ENCODE peak calls at places on chromosome 14, in seven cellular contexts. G is SK-N-SH, S is HCT116, R is GM12878, A is K562, Y is H1, U is HepG2. P is an unnamed sample.
A peak's percentile ranks its signal among the peaks of the same experiment; 100 is the strongest.

GRCh38 chr14:20652996-20653975 is 11.8 kb upstream of the OR6S1 start:
- DNase-seq in G (no peak), S (peak; percentile 91), R (peak; percentile 45), A (peak; percentile 27), Y (peak; percentile 94), U (peak; percentile 32), P (no peak)

GRCh38 chr14:60649815-60650381 is 621 bp upstream of the SIX1 start:
- DNase-seq in G (no peak), S (no peak), R (no peak), A (no peak), Y (no peak), U (no peak), P (peak; percentile 37)

GRCh38 chr14:89041245-89041585 is 216.8 kb downstream of the TTC8 start:
- DNase-seq in G (peak; percentile 69), S (peak; percentile 27), R (no peak), A (no peak), Y (no peak), U (peak; percentile 93), P (peak; percentile 52)

GRCh38 chr14:76977793-76978730 is 50.4 kb downstream of the IRF2BPL start:
- DNase-seq in G (peak; percentile 47), S (no peak), R (peak; percentile 81), A (peak; percentile 67), Y (peak; percentile 48), U (peak; percentile 52), P (no peak)

GRCh38 chr14:78752789-78753188 is 582.6 kb downstream of the NRXN3 start:
- DNase-seq in G (no peak), S (no peak), R (no peak), A (no peak), Y (no peak), U (no peak), P (no peak)

GRCh38 chr14:55846852-55847471 is 267.0 kb downstream of the KTN1 start:
- DNase-seq in G (no peak), S (no peak), R (no peak), A (no peak), Y (no peak), U (no peak), P (no peak)

GRCh38 chr14:84825481-84825880 is 704.5 kb upstream of the FLRT2 start:
- DNase-seq in G (no peak), S (no peak), R (no peak), A (no peak), Y (no peak), U (no peak), P (no peak)

GRCh38 chr14:90576581-90576980 is 179.8 kb downstream of the CALM1 start:
- DNase-seq in G (no peak), S (no peak), R (no peak), A (no peak), Y (no peak), U (no peak), P (no peak)

GRCh38 chr14:33184587-33184986 is 245.9 kb downstream of the NPAS3 start:
- DNase-seq in G (peak; percentile 12), S (no peak), R (no peak), A (no peak), Y (no peak), U (no peak), P (no peak)

GRCh38 chr14:32692441-32692840 is 246.2 kb upstream of the NPAS3 start:
- DNase-seq in G (no peak), S (no peak), R (no peak), A (no peak), Y (no peak), U (no peak), P (no peak)

GRCh38 chr14:23124337-23124954 is 5.4 kb upstream of the CEBPE start:
- DNase-seq in G (no peak), S (no peak), R (no peak), A (no peak), Y (no peak), U (no peak), P (no peak)

GRCh38 chr14:23120405-23121251 is 1.6 kb upstream of the CEBPE start:
- DNase-seq in G (peak; percentile 92), S (peak; percentile 73), R (peak; percentile 60), A (peak; percentile 88), Y (peak; percentile 89), U (peak; percentile 93), P (peak; percentile 81)

GRCh38 chr14:23123419-23123818 is 4.4 kb upstream of the CEBPE start:
- DNase-seq in G (peak; percentile 57), S (no peak), R (no peak), A (peak; percentile 89), Y (no peak), U (no peak), P (peak; percentile 59)

GRCh38 chr14:23121401-23121800 is 2.3 kb upstream of the CEBPE start:
- DNase-seq in G (no peak), S (no peak), R (no peak), A (no peak), Y (no peak), U (no peak), P (no peak)

GRCh38 chr14:23122086-23122485 is 3.0 kb upstream of the CEBPE start:
- DNase-seq in G (no peak), S (no peak), R (no peak), A (no peak), Y (no peak), U (no peak), P (no peak)
- TF ChIP-seq JUND in G (no peak), S (no peak), R (no peak), A (no peak), Y (no peak), U (no peak), P (no peak)

DNA sequence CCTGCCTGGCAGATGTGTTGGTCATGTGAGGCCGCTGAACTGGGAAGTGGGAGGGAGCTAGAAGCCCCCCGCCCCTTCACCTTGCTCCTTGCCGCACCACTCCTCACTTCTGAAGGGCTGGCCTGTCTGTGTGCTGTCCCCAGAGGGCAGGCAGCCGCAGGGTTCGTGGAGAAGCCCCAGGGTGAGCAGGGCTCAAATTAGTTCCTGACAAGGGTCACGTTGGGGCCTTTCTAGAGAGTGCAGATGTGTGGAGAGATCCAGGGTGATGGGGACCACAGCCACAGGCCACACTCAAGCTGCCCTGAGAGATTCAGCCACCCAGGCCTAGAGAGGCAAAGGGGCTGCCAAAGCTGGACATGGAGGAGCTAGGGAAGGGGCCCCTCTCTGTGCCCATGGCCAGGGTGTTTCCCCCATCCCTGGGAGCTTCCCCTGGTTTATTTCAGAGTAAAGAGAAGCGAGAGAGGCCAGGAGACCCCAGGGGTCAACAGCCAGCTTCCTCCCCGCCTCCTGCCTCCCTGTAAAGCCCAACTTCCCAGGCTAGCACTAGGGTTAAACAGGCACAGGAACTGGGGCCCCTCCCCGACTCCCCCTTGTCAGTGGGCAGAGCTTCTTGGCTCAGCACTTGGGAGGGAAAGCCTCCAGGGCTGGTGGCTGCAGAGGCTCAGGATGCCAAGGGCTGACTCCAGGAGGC is 16.2 kb downstream of the SLC25A29 start:
- DNase-seq in G (peak; percentile 47), S (no peak), R (no peak), A (no peak), Y (peak; percentile 52), U (no peak), P (no peak)
- TF ChIP-seq JUND in G (no peak), S (no peak), R (no peak), A (no peak), Y (no peak), U (no peak), P (no peak)

GRCh38 chr14:35420036-35420811 is 15.7 kb upstream of the NFKBIA start:
- DNase-seq in G (peak; percentile 32), S (no peak), R (no peak), A (no peak), Y (no peak), U (no peak), P (no peak)
- TF ChIP-seq JUND in G (no peak), S (no peak), R (no peak), A (no peak), Y (no peak), U (no peak), P (no peak)

GRCh38 chr14:52678591-52678990 is 16.8 kb downstream of the ERO1A start:
- DNase-seq in G (peak; percentile 14), S (no peak), R (no peak), A (peak; percentile 22), Y (no peak), U (peak; percentile 39), P (no peak)
- TF ChIP-seq JUND in G (no peak), S (no peak), R (no peak), A (no peak), Y (no peak), U (no peak), P (no peak)

DNA sequence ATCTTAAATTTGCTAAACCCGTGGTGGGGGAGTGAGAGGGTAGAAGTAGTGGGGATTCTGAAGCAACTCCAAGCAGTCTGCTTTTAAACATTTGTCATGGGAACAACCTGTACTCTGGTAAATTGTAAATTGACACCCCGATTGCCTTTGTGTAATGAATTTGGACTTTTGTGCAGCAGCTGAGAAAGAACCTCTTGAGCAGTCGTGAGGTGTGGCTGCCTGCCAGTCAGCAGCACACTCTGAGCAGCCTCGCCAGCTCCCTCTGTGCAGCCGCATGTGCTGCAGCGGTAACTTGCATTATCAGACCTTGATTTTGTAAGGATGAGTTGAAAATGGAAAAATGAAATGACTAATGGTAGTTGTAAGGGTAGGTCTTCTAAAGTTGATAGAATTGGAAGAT is 74.3 kb downstream of the SUSD6 start:
- DNase-seq in G (no peak), S (no peak), R (no peak), A (no peak), Y (no peak), U (peak; percentile 62), P (no peak)
- TF ChIP-seq JUND in G (no peak), S (no peak), R (no peak), A (no peak), Y (no peak), U (no peak), P (no peak)

GRCh38 chr14:21860172-21860571 is 186.6 kb upstream of the OR4E1 start:
- DNase-seq in G (peak; percentile 5), S (peak; percentile 22), R (no peak), A (peak; percentile 13), Y (peak; percentile 67), U (peak; percentile 30), P (no peak)
- TF ChIP-seq JUND in G (no peak), S (no peak), R (no peak), A (no peak), Y (no peak), U (no peak), P (no peak)

GRCh38 chr14:75315143-75315542 is 36.5 kb downstream of the FOS start:
- DNase-seq in G (peak; percentile 45), S (no peak), R (no peak), A (no peak), Y (no peak), U (no peak), P (no peak)
- TF ChIP-seq JUND in G (no peak), S (no peak), R (no peak), A (no peak), Y (no peak), U (no peak), P (no peak)

DNA sequence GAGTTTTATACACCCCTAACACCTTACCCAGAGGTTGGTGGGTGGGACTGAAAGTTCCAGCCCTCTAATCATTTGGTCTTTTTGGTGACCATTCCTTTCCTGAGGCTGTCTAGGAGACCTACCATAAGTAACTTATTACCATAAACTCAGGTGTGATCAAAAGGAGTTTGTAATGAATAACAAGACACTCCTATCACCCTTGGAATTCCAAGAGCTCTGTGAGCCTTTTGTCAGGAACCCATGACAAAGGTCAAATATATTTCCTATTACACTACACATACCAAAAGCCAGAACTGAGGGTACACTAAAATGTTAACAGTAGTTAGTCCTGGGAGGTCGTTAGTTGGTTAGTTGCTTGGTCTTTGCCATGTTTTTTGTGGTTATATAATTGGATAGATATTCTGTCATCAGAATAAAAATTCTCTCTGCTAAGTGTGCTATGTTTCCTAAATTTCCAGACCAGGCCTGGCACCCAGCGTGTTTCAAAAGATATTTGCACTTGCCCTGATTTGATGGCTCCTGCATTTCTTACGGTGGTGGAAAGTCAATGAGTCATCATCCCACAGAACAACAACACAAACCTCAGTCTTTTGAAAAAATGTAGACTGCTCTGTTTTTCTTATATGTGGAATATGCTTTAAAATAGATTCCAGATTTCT is 27.0 kb upstream of the AKAP5 start:
- DNase-seq in G (no peak), S (peak; percentile 65), R (no peak), A (no peak), Y (no peak), U (no peak), P (no peak)
- TF ChIP-seq JUND in G (peak; percentile 80), S (peak; percentile 35), R (no peak), A (no peak), Y (no peak), U (no peak), P (no peak)

P was measured in T47D.